ENCODE peak calls at places on chromosomes 4 and X, in seven cellular contexts. F is HCT116, X is H1, Y is HepG2, R is GM12878, H is K562, W is SK-N-SH. Q is an unnamed sample.
A peak's percentile ranks its signal among the peaks of the same experiment; 100 is the strongest.

GRCh38 chr4:11904117-11904535 is 475.4 kb upstream of the HS3ST1 start:
- DNase-seq in W (no peak), Y (no peak), R (no peak), F (no peak), H (no peak), X (no peak), Q (no peak)

GRCh38 chr4:69070590-69070989 is 25.7 kb upstream of the UGT2B7 start:
- DNase-seq in W (no peak), X (no peak), R (no peak), F (no peak), H (no peak), Y (no peak), Q (no peak)

GRCh38 chrX:42754582-42754981 is 23.4 kb downstream of the PPP1R2C start:
- DNase-seq in R (no peak), F (no peak), H (no peak), Y (no peak), X (no peak), W (no peak), Q (no peak)

GRCh38 chrX:75784689-75785491 is at the start of gene MAGEE2:
- DNase-seq in X (no peak), W (peak; percentile 30), Y (peak; percentile 0), H (no peak), R (no peak), F (no peak), Q (no peak)

GRCh38 chr4:20618010-20618409 is 82.2 kb upstream of the PACRGL start:
- DNase-seq in W (no peak), H (no peak), R (no peak), Y (no peak), F (no peak), X (no peak), Q (no peak)

GRCh38 chr4:23728393-23728792 is 161.5 kb downstream of the PPARGC1A start:
- DNase-seq in Y (no peak), F (no peak), H (no peak), X (peak; percentile 10), W (no peak), R (no peak), Q (no peak)

GRCh38 chrX:26952213-26952612 is 510.9 kb downstream of the PPP4R3C start:
- DNase-seq in Y (no peak), F (no peak), H (no peak), X (no peak), W (no peak), R (no peak), Q (no peak)

GRCh38 chrX:126064901-126065541 is 101.1 kb downstream of the DCAF12L2 start:
- DNase-seq in F (no peak), H (no peak), R (no peak), X (no peak), W (no peak), Y (no peak), Q (no peak)

GRCh38 chr4:141027421-141027820 is 105.8 kb downstream of the RNF150 start:
- DNase-seq in X (no peak), W (no peak), R (no peak), H (no peak), Y (no peak), F (no peak), Q (no peak)

GRCh38 chr4:124745988-124746801 is 33.7 kb upstream of the ANKRD50 start:
- DNase-seq in X (no peak), H (no peak), Y (no peak), R (no peak), W (no peak), F (no peak), Q (no peak)

GRCh38 chr4:28357985-28358384 is 1497.3 kb downstream of the STIM2 start:
- DNase-seq in R (no peak), W (no peak), X (no peak), F (peak; percentile 7), H (no peak), Y (no peak), Q (no peak)

GRCh38 chr4:87067120-87067885 is 132.5 kb downstream of the AFF1 start:
- DNase-seq in Y (no peak), R (no peak), H (no peak), W (no peak), F (no peak), X (no peak), Q (no peak)

GRCh38 chr4:77076889-77077635 is 1.3 kb upstream of the CCNI start:
- DNase-seq in Y (no peak), X (no peak), F (no peak), W (no peak), H (no peak), R (no peak), Q (no peak)

GRCh38 chr4:108042927-108043326 is 53.2 kb downstream of the HADH start:
- DNase-seq in R (no peak), W (no peak), X (no peak), F (no peak), Y (no peak), H (no peak), Q (no peak)

GRCh38 chr4:52904421-52904820 is 42.3 kb downstream of the RASL11B start:
- DNase-seq in Y (no peak), H (no peak), R (no peak), W (no peak), F (no peak), X (no peak), Q (no peak)

GRCh38 chr4:80179637-80180161 is 17.6 kb upstream of the PRDM8 start:
- DNase-seq in Y (no peak), F (no peak), R (no peak), H (peak; percentile 80), W (no peak), X (no peak), Q (no peak)

GRCh38 chr4:105558277-105558676 is 5.9 kb downstream of the ARHGEF38 start:
- DNase-seq in W (no peak), F (no peak), X (no peak), R (no peak), Y (no peak), H (no peak), Q (no peak)

GRCh38 chrX:64394874-64395567 is at the start of gene MTMR8:
- DNase-seq in H (peak; percentile 76), Y (no peak), R (peak; percentile 23), W (peak; percentile 75), X (peak; percentile 60), F (peak; percentile 41), Q (peak; percentile 9)

GRCh38 chrX:118522230-118522926 is 26.8 kb downstream of the DOCK11 start:
- DNase-seq in F (no peak), X (no peak), Y (no peak), W (no peak), R (no peak), H (no peak), Q (no peak)

GRCh38 chrX:39176105-39176504 is 374.8 kb downstream of the MID1IP1 start:
- DNase-seq in H (no peak), F (no peak), W (no peak), X (no peak), Y (no peak), R (no peak), Q (no peak)

GRCh38 chr4:174763454-174764104 is 65.5 kb downstream of the GLRA3 start:
- DNase-seq in X (no peak), R (no peak), H (no peak), W (no peak), F (no peak), Y (no peak), Q (no peak)

GRCh38 chrX:119870626-119871131 is 854 bp downstream of the RNF113A start:
- DNase-seq in X (no peak), F (no peak), H (peak; percentile 27), Y (peak; percentile 11), W (peak; percentile 26), R (no peak), Q (no peak)

GRCh38 chr4:77074961-77075855 is 581 bp downstream of the CCNI start:
- DNase-seq in R (no peak), F (no peak), W (peak; percentile 76), X (peak; percentile 10), Y (peak; percentile 70), H (peak; percentile 79), Q (no peak)

GRCh38 chr4:38523524-38524448 is 140.2 kb upstream of the KLF3 start:
- DNase-seq in W (no peak), F (no peak), H (peak; percentile 77), X (no peak), Y (no peak), R (peak; percentile 82), Q (no peak)

GRCh38 chrX:2498781-2499302 is 1.9 kb downstream of the DHRSX start:
- DNase-seq in W (no peak), X (no peak), Y (peak; percentile 65), R (no peak), F (no peak), H (peak; percentile 19), Q (peak; percentile 33)

GRCh38 chrX:9614016-9614415 is 149.2 kb downstream of the TBL1X start:
- DNase-seq in F (no peak), R (no peak), H (no peak), Y (no peak), X (no peak), W (no peak), Q (no peak)

DNA sequence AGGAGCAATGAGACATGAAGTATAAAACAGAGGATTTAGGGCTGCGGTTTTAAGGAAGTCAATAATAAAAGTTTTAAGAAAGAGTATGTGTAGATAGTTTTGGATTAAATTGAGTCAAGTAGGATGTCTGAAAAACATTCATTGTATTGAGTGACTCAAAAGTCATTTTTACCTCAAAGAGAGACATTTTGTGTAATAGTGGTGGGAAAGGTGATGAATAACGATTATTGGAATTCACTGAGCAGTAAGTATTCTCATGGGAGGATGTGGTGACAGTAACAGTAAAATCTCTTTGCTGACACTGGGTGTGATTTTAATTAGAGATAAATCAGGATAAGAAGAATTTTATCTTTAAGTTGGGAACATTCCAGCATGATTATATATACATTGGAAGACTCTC is 233.6 kb downstream of the PDHA2 start:
- DNase-seq in W (no peak), F (no peak), R (no peak), Y (no peak), H (no peak), X (no peak), Q (no peak)
- TF ChIP-seq JUND in W (no peak), F (no peak), R (no peak), Y (no peak), H (no peak), X (no peak), Q (no peak)

DNA sequence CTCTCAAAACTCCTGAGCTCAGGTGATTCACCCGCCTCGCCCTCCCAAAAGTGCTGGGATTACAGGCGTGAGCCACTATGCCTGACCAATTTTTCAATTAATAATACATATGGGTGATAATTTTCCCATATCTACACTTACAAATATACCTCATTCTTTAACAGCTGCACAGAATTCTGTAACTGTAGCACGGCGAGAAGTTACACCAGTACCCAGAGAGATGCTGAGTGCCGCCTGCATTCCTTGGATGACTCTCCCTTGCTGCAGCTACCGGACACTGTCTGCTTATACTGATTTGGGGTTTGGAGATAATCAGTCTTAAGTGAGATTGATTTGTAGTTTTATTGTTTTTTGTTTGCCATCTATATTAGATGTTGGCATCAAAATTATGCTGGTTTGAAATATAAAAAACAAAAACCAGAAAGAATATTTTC is 5.8 kb downstream of the TIFA start:
- DNase-seq in W (no peak), Y (no peak), R (no peak), H (no peak), F (no peak), X (no peak), Q (no peak)
- TF ChIP-seq JUND in W (no peak), Y (no peak), R (no peak), H (no peak), F (no peak), X (no peak), Q (no peak)

GRCh38 chrX:153669174-153669890 is 4.3 kb downstream of the PNCK start:
- DNase-seq in X (no peak), W (peak; percentile 83), F (no peak), Y (no peak), H (peak; percentile 77), R (no peak), Q (no peak)
- TF ChIP-seq JUND in X (no peak), W (no peak), F (no peak), Y (no peak), H (no peak), R (no peak), Q (no peak)

GRCh38 chr4:2792711-2793577 is at the start of gene SH3BP2:
- DNase-seq in W (peak; percentile 96), Y (peak; percentile 63), X (no peak), H (peak; percentile 93), R (no peak), F (peak; percentile 40), Q (peak; percentile 74)
- TF ChIP-seq JUND in W (no peak), Y (peak; percentile 18), X (no peak), H (no peak), R (no peak), F (no peak), Q (no peak)

Q was measured in T47D.